ENCODE peak calls at places on chromosomes 13 and 19, in four cellular contexts. U is choroid plexus epithelial cell, B is heart left ventricle, V is Caco-2. C is an unnamed sample.

GRCh38 chr13:40963927-40964326 is 55.2 kb downstream of the ELF1 start:
- DNase-seq in V (peak), U (peak), B (no peak), C (no peak)

GRCh38 chr19:5536337-5536894 is 31.3 kb downstream of the TINCR start:
- DNase-seq in V (no peak), U (peak), B (peak), C (no peak)

GRCh38 chr13:33953203-33953602 is 135.3 kb downstream of the RFC3 start:
- DNase-seq in B (no peak), U (peak), V (no peak), C (no peak)

GRCh38 chr13:68173111-68173510 is 943.0 kb upstream of the PCDH9 start:
- DNase-seq in U (peak), B (no peak), V (no peak), C (no peak)

GRCh38 chr13:60590775-60591174 is 193.8 kb downstream of the TDRD3 start:
- DNase-seq in U (no peak), B (no peak), V (no peak), C (no peak)

GRCh38 chr13:27117158-27117557 is 54.5 kb downstream of the USP12 start:
- DNase-seq in U (peak), B (no peak), V (no peak), C (no peak)

GRCh38 chr13:26112843-26113242 is 61.0 kb upstream of the SHISA2 start:
- DNase-seq in U (peak), V (peak), B (no peak), C (no peak)

GRCh38 chr19:33397536-33398360 is 24.2 kb downstream of the CEBPG start:
- DNase-seq in V (peak), B (no peak), U (peak), C (no peak)

GRCh38 chr19:13850910-13851753 is 25.8 kb upstream of the NANOS3 start:
- DNase-seq in B (peak), V (peak), U (peak), C (peak)

GRCh38 chr19:19535311-19536191 is 2.5 kb upstream of the CILP2 start:
- DNase-seq in B (no peak), U (no peak), V (no peak), C (no peak)

GRCh38 chr19:4081441-4082129 is 14.9 kb upstream of the ZBTB7A start:
- DNase-seq in V (no peak), B (no peak), U (peak), C (no peak)

GRCh38 chr13:41746259-41746658 is 214.7 kb downstream of the VWA8 start:
- DNase-seq in V (no peak), U (peak), B (no peak), C (peak)

GRCh38 chr19:41587101-41587837 is 11.3 kb downstream of the CEACAM21 start:
- DNase-seq in U (no peak), B (no peak), V (no peak), C (no peak)

GRCh38 chr19:44712864-44713515 is 14.0 kb downstream of the CEACAM16 start:
- DNase-seq in V (peak), U (peak), B (no peak), C (no peak)

GRCh38 chr19:16915734-16916133 is 26.9 kb downstream of the F2RL3 start:
- DNase-seq in B (no peak), U (no peak), V (no peak), C (no peak)

DNA sequence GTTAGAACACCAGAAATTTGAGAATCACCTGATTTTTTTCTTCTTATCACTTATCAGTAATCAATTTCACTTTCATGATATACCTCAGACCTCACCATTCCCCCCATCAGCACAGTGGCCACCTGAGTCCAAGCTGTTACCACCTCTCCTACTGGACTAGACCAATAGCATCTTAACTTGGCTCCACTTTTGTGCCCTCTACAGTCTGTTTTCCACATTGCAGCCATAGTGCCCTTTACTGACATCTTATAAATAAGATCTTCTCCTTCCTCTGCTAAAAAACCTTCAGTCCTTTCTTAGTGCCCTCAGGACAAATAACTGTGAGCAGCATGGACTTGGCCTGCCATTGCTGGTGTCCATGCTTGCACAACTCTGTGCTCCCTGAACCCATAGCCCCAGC is 380.7 kb downstream of the LMO7 start:
- DNase-seq in V (peak), B (no peak), U (peak), C (peak)
- TF ChIP-seq CTCF in V (no peak), B (peak), U (peak), C (peak)

DNA sequence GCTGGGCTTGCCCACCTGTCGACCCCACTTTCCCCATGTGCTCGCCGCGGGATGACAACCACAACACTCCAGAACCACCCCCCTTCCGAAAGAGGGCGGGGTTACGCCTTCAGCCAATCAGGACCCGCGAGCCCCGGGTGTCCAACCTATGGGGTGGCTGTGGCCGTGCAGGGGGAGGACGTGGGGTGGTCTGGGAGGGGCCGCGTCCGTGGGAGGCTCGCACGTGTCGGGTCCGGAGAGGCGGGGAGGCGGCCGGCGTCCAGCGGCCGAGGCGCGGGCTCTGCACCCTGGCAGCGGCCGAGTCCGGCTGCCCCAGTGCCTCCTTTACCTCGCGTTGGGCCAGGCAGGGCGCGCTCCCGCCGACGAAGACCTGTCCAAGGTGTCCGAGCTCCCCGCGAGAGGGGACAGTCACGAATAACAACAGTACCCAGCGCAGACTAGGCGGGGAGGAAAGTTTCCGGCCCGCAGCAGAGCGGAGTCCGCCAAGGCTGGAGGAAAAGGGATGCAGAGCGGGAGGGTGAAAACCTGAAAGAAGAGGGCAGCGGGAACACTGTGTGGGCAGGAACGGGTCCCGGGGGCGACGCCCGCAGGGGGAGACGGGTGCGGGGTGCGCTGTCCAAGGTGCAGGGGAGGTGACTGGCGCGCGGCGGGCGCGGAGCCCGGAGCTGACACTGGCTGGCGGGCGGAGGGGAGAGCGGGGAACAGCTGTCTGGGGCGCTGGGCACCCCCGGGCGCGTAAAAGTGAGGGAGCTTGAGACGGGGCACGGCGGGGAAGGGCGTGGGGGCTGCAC is 896 bp downstream of the ENOX1 start:
- DNase-seq in V (peak), B (peak), U (peak), C (no peak)
- H3K4me3 ChIP-seq in V (peak), B (peak), U (peak), C (peak)

GRCh38 chr13:49443327-49443688 is 556 bp downstream of the CAB39L start:
- DNase-seq in V (no peak), B (no peak), U (peak), C (no peak)

GRCh38 chr13:49441846-49442245 is 2.0 kb downstream of the CAB39L start:
- DNase-seq in V (no peak), U (peak), B (no peak), C (no peak)

GRCh38 chr13:49446473-49446872 is 2.4 kb downstream of the SETDB2 start:
- DNase-seq in U (no peak), B (no peak), V (no peak), C (no peak)

GRCh38 chr13:49444517-49445395 is 682 bp downstream of the SETDB2 start:
- DNase-seq in V (peak), U (peak), B (peak), C (no peak)

GRCh38 chr13:49443689-49444516 is at the start of the genes CAB39L and SETDB2:
- DNase-seq in B (peak), V (peak), U (peak), C (peak)
- TF ChIP-seq CTCF in B (peak), V (peak), U (peak), C (peak)

DNA sequence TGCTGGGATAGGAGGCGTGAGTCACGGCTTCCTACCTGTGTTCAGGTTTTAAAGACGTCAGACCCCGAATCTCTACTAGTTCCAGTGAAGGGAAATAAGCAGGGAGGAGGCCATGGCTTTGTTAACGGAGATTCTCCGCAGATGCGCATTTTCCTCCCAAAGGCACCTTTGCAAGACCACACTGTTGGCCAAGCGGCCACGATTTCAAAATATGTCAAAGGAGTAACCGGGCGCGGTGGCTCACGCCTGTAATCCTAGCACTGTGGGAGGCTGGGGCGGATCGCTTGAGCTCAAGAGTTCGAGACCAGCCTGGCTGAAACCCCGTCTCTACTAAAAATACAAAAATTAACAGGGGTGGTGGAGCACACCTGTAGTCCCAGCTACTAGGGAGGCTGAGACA is 21.9 kb downstream of the ZNF763 start:
- DNase-seq in U (no peak), V (no peak), B (no peak), C (no peak)
- H3K4me3 ChIP-seq in U (no peak), V (no peak), B (no peak), C (no peak)

GRCh38 chr19:12779162-12779993 is 4.0 kb upstream of the HOOK2 start:
- DNase-seq in U (peak), B (peak), V (no peak), C (no peak)
- TF ChIP-seq CTCF in U (peak), B (no peak), V (no peak), C (no peak)

GRCh38 chr19:1229837-1230584 is 7.8 kb downstream of the CBARP start:
- DNase-seq in B (no peak), V (no peak), U (no peak), C (no peak)
- H3K4me3 ChIP-seq in B (no peak), V (no peak), U (no peak), C (no peak)

C was measured in HFF-Myc.